ENCODE peak calls at places on chromosomes 6 and 20, in seven cellular contexts. B, O, D, A, Q, G and W are unnamed samples.
A peak's percentile ranks its signal among the peaks of the same experiment; 100 is the strongest.

GRCh38 chr6:105402981-105403935 is at the start of gene PREP:
- DNase-seq in B (peak; percentile 67), O (peak; percentile 90), D (peak; percentile 91), A (peak; percentile 82), Q (peak; percentile 85), G (peak; percentile 83), W (peak; percentile 55)

GRCh38 chr6:80531676-80532619 is 425.5 kb downstream of the BCKDHB start:
- DNase-seq in B (no peak), O (no peak), D (no peak), A (no peak), Q (no peak), G (no peak), W (no peak)

GRCh38 chr6:111154981-111155380 is 67.7 kb downstream of the SLC16A10 start:
- DNase-seq in B (no peak), O (no peak), D (no peak), A (no peak), Q (no peak), G (no peak), W (no peak)

GRCh38 chr6:114354482-114354881 is 11.7 kb upstream of the HS3ST5 start:
- DNase-seq in B (no peak), O (no peak), D (no peak), A (no peak), Q (no peak), G (no peak), W (no peak)

GRCh38 chr20:38157635-38158495 is 7.2 kb downstream of the TGM2 start:
- DNase-seq in B (no peak), O (no peak), D (no peak), A (no peak), Q (no peak), G (no peak), W (no peak)

GRCh38 chr20:35523298-35523888 is 6.1 kb downstream of the C20orf173 start:
- DNase-seq in B (peak; percentile 47), O (no peak), D (no peak), A (peak; percentile 76), Q (peak; percentile 84), G (peak; percentile 70), W (peak; percentile 22)

GRCh38 chr20:35394271-35394670 is 17.5 kb downstream of the UQCC1 start:
- DNase-seq in B (no peak), O (no peak), D (no peak), A (no peak), Q (no peak), G (no peak), W (no peak)

GRCh38 chr6:24547243-24547642 is 52.5 kb downstream of the ALDH5A1 start:
- DNase-seq in B (peak; percentile 32), O (no peak), D (no peak), A (no peak), Q (peak; percentile 54), G (peak; percentile 27), W (no peak)

GRCh38 chr20:50193169-50193850 is 2.7 kb downstream of the CEBPB start:
- DNase-seq in B (no peak), O (peak; percentile 76), D (no peak), A (no peak), Q (no peak), G (peak; percentile 60), W (peak; percentile 45)

GRCh38 chr20:38997622-38998021 is 35.5 kb downstream of the DHX35 start:
- DNase-seq in B (no peak), O (no peak), D (no peak), A (no peak), Q (no peak), G (peak; percentile 69), W (no peak)

GRCh38 chr20:38445402-38445801 is 10.3 kb upstream of the SNHG17 start:
- DNase-seq in B (no peak), O (no peak), D (no peak), A (no peak), Q (no peak), G (no peak), W (no peak)

DNA sequence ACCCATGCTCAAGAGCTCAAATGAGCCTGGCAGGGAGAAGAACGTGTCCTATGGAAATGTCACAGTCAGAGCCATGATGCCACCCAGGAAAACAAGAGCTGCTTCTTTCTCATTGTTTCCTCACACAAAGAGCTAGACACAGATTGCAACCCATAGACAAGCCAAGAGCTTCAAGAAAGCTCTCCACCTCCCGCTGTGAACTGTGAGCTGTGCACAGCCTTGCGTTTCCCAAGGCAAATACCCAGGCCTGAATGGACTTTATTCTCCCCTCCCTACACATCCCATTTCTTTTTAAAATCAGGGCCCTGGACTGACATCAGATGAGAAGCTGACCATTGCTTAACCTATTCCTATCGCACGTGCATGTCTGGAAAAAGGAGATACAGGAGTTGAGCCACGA is 388.8 kb downstream of the RNGTT start:
- DNase-seq in B (no peak), O (no peak), D (no peak), A (no peak), Q (no peak), G (no peak), W (no peak)
- TF ChIP-seq EP300 in B (no peak), O (no peak), D (no peak), A (no peak), Q (no peak), G (no peak), W (no peak)

DNA sequence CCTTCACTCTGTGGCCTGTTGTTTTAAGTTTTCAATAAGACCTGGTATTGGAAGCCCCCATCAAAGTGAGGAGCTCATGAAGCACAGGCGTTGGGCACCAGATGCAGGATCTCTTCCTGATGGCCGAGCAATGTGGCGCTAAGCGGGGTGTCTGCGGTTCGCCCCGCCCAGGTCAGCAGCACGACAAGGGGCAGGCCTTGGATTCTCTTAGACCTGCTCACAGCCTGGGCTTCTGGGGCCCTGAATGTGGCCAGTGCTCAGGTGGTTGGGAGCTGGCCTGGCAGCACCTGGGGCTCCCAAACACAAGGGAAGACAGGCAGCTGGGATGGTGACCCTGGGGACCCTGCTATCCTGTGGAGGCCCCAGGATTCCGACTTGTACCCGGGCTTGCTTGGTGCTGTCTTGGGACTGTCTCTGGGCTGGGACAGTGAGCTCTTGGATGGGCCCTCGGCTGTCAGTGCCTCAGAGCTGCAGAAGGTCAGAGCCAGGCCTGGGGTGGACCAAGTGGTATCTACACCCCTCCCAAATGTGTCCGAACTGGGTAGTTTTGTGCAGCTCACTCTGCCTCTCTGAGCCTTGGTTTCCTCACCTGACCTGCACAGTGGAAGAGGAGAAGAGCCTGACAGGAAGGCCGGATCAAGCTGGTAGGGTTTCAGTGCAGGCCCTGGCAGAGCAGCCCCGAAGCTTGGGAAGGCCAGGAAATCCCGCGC is 69.1 kb downstream of the PHACTR3 start:
- DNase-seq in B (no peak), O (no peak), D (no peak), A (no peak), Q (no peak), G (no peak), W (no peak)
- H3K9me3 ChIP-seq in B (no peaks in the 10 kb centered on the region), O (no peaks in the 10 kb centered on the region), D (no peaks in the 10 kb centered on the region), A (no peaks in the 10 kb centered on the region), Q (peaks cover 96% of the 10 kb centered on the region), G (no peaks in the 10 kb centered on the region), W (no peaks in the 10 kb centered on the region)

DNA sequence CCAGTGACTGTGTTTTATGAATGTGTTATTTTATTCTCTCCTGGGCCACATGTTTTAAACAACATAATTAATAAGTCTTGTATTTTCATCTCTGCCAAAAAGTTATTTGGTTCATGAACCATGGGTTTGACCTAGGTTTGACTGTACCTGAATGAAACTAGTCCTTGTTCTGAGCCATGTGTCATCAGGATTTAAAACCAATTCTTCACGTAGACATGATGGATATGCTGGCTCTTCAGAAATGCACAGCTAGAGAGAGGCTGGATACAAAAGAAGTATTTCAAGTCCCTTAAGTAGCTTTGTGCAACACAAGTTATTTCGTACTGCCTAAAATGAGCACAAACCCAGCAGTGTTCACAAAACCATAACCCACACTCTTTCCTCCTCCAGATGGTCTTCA is 116.1 kb downstream of the IBTK start:
- DNase-seq in B (no peak), O (no peak), D (no peak), A (no peak), Q (no peak), G (no peak), W (no peak)
- TF ChIP-seq EP300 in B (no peak), O (no peak), D (no peak), A (no peak), Q (no peak), G (no peak), W (no peak)

DNA sequence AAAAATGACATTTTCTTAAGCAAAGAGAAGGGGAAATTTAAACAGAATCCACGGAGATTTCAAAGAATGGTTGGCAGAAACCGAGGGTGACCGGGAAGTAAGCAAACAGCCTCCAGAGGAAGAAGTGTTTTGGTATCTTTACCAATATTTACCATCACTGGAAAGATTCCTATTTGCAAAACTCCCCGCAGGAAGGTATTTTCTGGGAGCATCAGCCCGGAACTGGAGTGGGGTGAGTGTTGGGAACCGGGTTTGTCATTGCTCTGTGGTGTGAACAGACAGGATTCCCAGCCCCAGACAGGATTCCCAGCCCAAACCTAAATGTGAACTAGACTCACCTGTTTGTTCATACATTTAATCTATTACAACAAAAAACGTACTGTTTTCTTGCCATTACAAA is 19.2 kb upstream of the DACT2 start:
- DNase-seq in B (no peak), O (no peak), D (no peak), A (no peak), Q (no peak), G (no peak), W (no peak)
- H3K9me3 ChIP-seq in B (no peaks in the 10 kb centered on the region), O (no peaks in the 10 kb centered on the region), D (no peaks in the 10 kb centered on the region), A (no peaks in the 10 kb centered on the region), Q (no peaks in the 10 kb centered on the region), G (no peaks in the 10 kb centered on the region), W (no peaks in the 10 kb centered on the region)

GRCh38 chr6:1780468-1780867 is 170.8 kb downstream of the FOXC1 start:
- DNase-seq in B (no peak), O (no peak), D (no peak), A (no peak), Q (no peak), G (no peak), W (no peak)
- TF ChIP-seq EP300 in B (no peak), O (no peak), D (no peak), A (no peak), Q (no peak), G (no peak), W (no peak)